ENCODE peak calls at places on chromosomes 7 and 10, in seven cellular contexts. A, Z, N, I, V, B and O are unnamed samples.

GRCh38 chr10:4515711-4516110 is 310.3 kb upstream of the AKR1E2 start:
- DNase-seq in A (no peak), Z (no peak), N (no peak), I (no peak), V (no peak), B (no peak), O (no peak)

GRCh38 chr10:6018422-6018821 is 41.1 kb upstream of the IL15RA start:
- DNase-seq in A (no peak), Z (no peak), N (no peak), I (peak; percentile 73), V (peak; percentile 93), B (no peak), O (no peak)

GRCh38 chr10:21048086-21048485 is 151.0 kb upstream of the NEBL start:
- DNase-seq in A (no peak), Z (no peak), N (no peak), I (no peak), V (no peak), B (no peak), O (no peak)

GRCh38 chr7:105802611-105803520 is 73.5 kb downstream of the ATXN7L1 start:
- DNase-seq in A (no peak), Z (no peak), N (no peak), I (no peak), V (no peak), B (no peak), O (no peak)

GRCh38 chr10:133453516-133454203 is at the start of gene SCART1:
- DNase-seq in A (no peak), Z (no peak), N (no peak), I (no peak), V (peak; percentile 78), B (no peak), O (peak; percentile 35)

GRCh38 chr7:44415510-44415909 is 74.9 kb downstream of the NUDCD3 start:
- DNase-seq in A (no peak), Z (no peak), N (no peak), I (no peak), V (peak; percentile 77), B (no peak), O (no peak)

GRCh38 chr7:145986248-145986874 is 130.2 kb upstream of the CNTNAP2 start:
- DNase-seq in A (no peak), Z (no peak), N (no peak), I (no peak), V (no peak), B (no peak), O (no peak)

GRCh38 chr10:92590623-92591549 is 2.0 kb upstream of the KIF11 start:
- DNase-seq in A (peak; percentile 38), Z (no peak), N (peak; percentile 75), I (no peak), V (no peak), B (peak; percentile 59), O (no peak)

GRCh38 chr7:51340936-51341335 is 24.3 kb upstream of the COBL start:
- DNase-seq in A (no peak), Z (no peak), N (no peak), I (no peak), V (no peak), B (no peak), O (no peak)

GRCh38 chr10:79560160-79560709 is at the start of gene SFTPA2:
- DNase-seq in A (no peak), Z (no peak), N (no peak), I (no peak), V (no peak), B (no peak), O (no peak)

GRCh38 chr7:50543776-50544442 is 21.3 kb downstream of the DDC start:
- DNase-seq in A (no peak), Z (no peak), N (no peak), I (no peak), V (peak; percentile 84), B (no peak), O (no peak)

GRCh38 chr7:155852426-155853301 is 40.4 kb upstream of the SHH start:
- DNase-seq in A (no peak), Z (no peak), N (no peak), I (peak; percentile 28), V (peak; percentile 80), B (no peak), O (no peak)

GRCh38 chr7:37732253-37732652 is 48.7 kb downstream of the GPR141 start:
- DNase-seq in A (peak; percentile 21), Z (no peak), N (peak; percentile 6), I (no peak), V (no peak), B (peak; percentile 51), O (no peak)

GRCh38 chr7:101626069-101626671 is 2.9 kb downstream of the MYL10 start:
- DNase-seq in A (no peak), Z (no peak), N (no peak), I (no peak), V (no peak), B (no peak), O (no peak)

GRCh38 chr7:14687777-14688176 is 214.8 kb downstream of the DGKB start:
- DNase-seq in A (no peak), Z (no peak), N (no peak), I (no peak), V (no peak), B (peak; percentile 68), O (no peak)

GRCh38 chr10:27759483-27760281 is 14.1 kb upstream of the MKX start:
- DNase-seq in A (no peak), Z (no peak), N (no peak), I (no peak), V (no peak), B (no peak), O (no peak)

GRCh38 chr7:25238056-25238745 is 9.9 kb upstream of the NPVF start:
- DNase-seq in A (no peak), Z (no peak), N (no peak), I (no peak), V (no peak), B (no peak), O (no peak)

GRCh38 chr7:137951700-137952099 is 50.2 kb downstream of the CREB3L2 start:
- DNase-seq in A (no peak), Z (no peak), N (no peak), I (no peak), V (no peak), B (no peak), O (no peak)

GRCh38 chr7:137952406-137952805 is 49.5 kb downstream of the CREB3L2 start:
- DNase-seq in A (peak; percentile 25), Z (no peak), N (no peak), I (no peak), V (no peak), B (no peak), O (no peak)

GRCh38 chr7:137953043-137953691 is 48.7 kb downstream of the CREB3L2 start:
- DNase-seq in A (no peak), Z (no peak), N (no peak), I (no peak), V (no peak), B (no peak), O (no peak)

GRCh38 chr7:137954614-137955013 is 47.3 kb downstream of the CREB3L2 start:
- DNase-seq in A (no peak), Z (no peak), N (no peak), I (no peak), V (no peak), B (no peak), O (no peak)

GRCh38 chr7:137953692-137954470 is 48.0 kb downstream of the CREB3L2 start:
- DNase-seq in A (peak; percentile 43), Z (no peak), N (peak; percentile 27), I (no peak), V (no peak), B (no peak), O (no peak)
- H3K4me1 ChIP-seq in A (peaks cover 44% of the 10 kb centered on the region), Z (peaks cover 97% of the 10 kb centered on the region), N (peaks cover 19% of the 10 kb centered on the region), I (peaks cover 87% of the 10 kb centered on the region), V (peaks cover 80% of the 10 kb centered on the region), B (peaks cover 18% of the 10 kb centered on the region), O (no peaks in the 10 kb centered on the region)

GRCh38 chr10:70176441-70176840 is 6.1 kb upstream of the SAR1A start:
- DNase-seq in A (no peak), Z (no peak), N (no peak), I (no peak), V (no peak), B (no peak), O (no peak)

GRCh38 chr10:70178139-70178725 is 7.9 kb upstream of the SAR1A start:
- DNase-seq in A (no peak), Z (no peak), N (no peak), I (no peak), V (no peak), B (no peak), O (no peak)

GRCh38 chr10:70169661-70170364 is 501 bp downstream of the SAR1A start:
- DNase-seq in A (no peak), Z (peak; percentile 32), N (no peak), I (no peak), V (no peak), B (peak; percentile 41), O (no peak)

GRCh38 chr10:70175516-70175915 is 5.2 kb upstream of the SAR1A start:
- DNase-seq in A (no peak), Z (no peak), N (no peak), I (no peak), V (no peak), B (no peak), O (no peak)

GRCh38 chr10:70174058-70174741 is 3.9 kb upstream of the SAR1A start:
- DNase-seq in A (peak; percentile 25), Z (no peak), N (no peak), I (no peak), V (no peak), B (no peak), O (no peak)
- TF ChIP-seq POLR2AphosphoS5 in A (no peak), Z (no peak), N (no peak), I (no peak), V (no peak), B (no peak), O (no peak)

GRCh38 chr10:62380002-62380401 is 5.8 kb downstream of the ZNF365 start:
- DNase-seq in A (no peak), Z (no peak), N (peak; percentile 60), I (no peak), V (no peak), B (no peak), O (no peak)
- H3K4me1 ChIP-seq in A (no peaks in the 10 kb centered on the region), Z (no peaks in the 10 kb centered on the region), N (peaks cover 4% of the 10 kb centered on the region), I (no peaks in the 10 kb centered on the region), V (no peaks in the 10 kb centered on the region), B (peaks cover under 1% of the 10 kb centered on the region), O (no peaks in the 10 kb centered on the region)

GRCh38 chr10:124992462-124993344 is 50.8 kb downstream of the ZRANB1 start:
- DNase-seq in A (peak; percentile 54), Z (peak; percentile 72), N (peak; percentile 43), I (peak; percentile 88), V (peak; percentile 94), B (peak; percentile 59), O (peak; percentile 70)

GRCh38 chr10:124991872-124992271 is 49.9 kb downstream of the ZRANB1 start:
- DNase-seq in A (no peak), Z (no peak), N (no peak), I (no peak), V (peak; percentile 21), B (no peak), O (no peak)

GRCh38 chr10:124990671-124991625 is 49.0 kb downstream of the ZRANB1 start:
- DNase-seq in A (no peak), Z (no peak), N (no peak), I (no peak), V (peak; percentile 83), B (no peak), O (no peak)

GRCh38 chr10:124987788-124988187 is 45.9 kb downstream of the ZRANB1 start:
- DNase-seq in A (no peak), Z (no peak), N (no peak), I (no peak), V (no peak), B (no peak), O (no peak)

GRCh38 chr10:124989526-124989925 is 47.6 kb downstream of the ZRANB1 start:
- DNase-seq in A (no peak), Z (no peak), N (no peak), I (no peak), V (peak; percentile 86), B (no peak), O (no peak)
- TF ChIP-seq POLR2AphosphoS5 in A (no peak), Z (no peak), N (no peak), I (no peak), V (no peak), B (no peak), O (no peak)